ENCODE peak calls at places on chromosomes 6 and 20, in four cellular contexts. M, R, W and L are unnamed samples.
A peak's percentile ranks its signal among the peaks of the same experiment; 100 is the strongest.

GRCh38 chr6:41167173-41167963 is 4.5 kb upstream of the TREM2 start:
- DNase-seq in M (peak; percentile 63), R (peak; percentile 19), W (peak; percentile 72), L (peak; percentile 60)

GRCh38 chr20:58850693-58851174 is at the start of gene GNAS-AS1:
- DNase-seq in M (peak; percentile 96), R (peak; percentile 87), W (peak; percentile 96), L (peak; percentile 93)

GRCh38 chr6:168201383-168201782 is 118.2 kb downstream of the DACT2 start:
- DNase-seq in M (peak; percentile 70), R (no peak), W (no peak), L (peak; percentile 69)

GRCh38 chr6:2157441-2158127 is 87.8 kb downstream of the GMDS start:
- DNase-seq in M (no peak), R (peak; percentile 83), W (no peak), L (no peak)

GRCh38 chr6:135179920-135180457 is 1.1 kb upstream of the MYB start:
- DNase-seq in M (no peak), R (peak; percentile 46), W (no peak), L (no peak)

GRCh38 chr20:47038581-47039560 is 144.2 kb downstream of the EYA2 start:
- DNase-seq in M (no peak), R (no peak), W (no peak), L (no peak)

GRCh38 chr6:116651916-116652315 is 16.6 kb downstream of the ZUP1 start:
- DNase-seq in M (no peak), R (no peak), W (no peak), L (no peak)

GRCh38 chr6:110233769-110234374 is 53.6 kb downstream of the CDC40 start:
- DNase-seq in M (no peak), R (peak; percentile 35), W (no peak), L (no peak)

GRCh38 chr6:104952911-104953409 is 3.9 kb upstream of the LIN28B start:
- DNase-seq in M (peak; percentile 95), R (no peak), W (peak; percentile 77), L (peak; percentile 77)

GRCh38 chr6:155186052-155186658 is 77.7 kb upstream of the CLDN20 start:
- DNase-seq in M (peak; percentile 26), R (peak; percentile 23), W (no peak), L (peak; percentile 41)

GRCh38 chr6:159042003-159042823 is 2.6 kb downstream of the TAGAP start:
- DNase-seq in M (peak; percentile 94), R (peak; percentile 47), W (peak; percentile 73), L (peak; percentile 89)

GRCh38 chr20:25011831-25012241 is 19.3 kb upstream of the APMAP start:
- DNase-seq in M (no peak), R (no peak), W (no peak), L (no peak)

GRCh38 chr6:4559281-4559875 is 216.8 kb upstream of the CDYL start:
- DNase-seq in M (no peak), R (no peak), W (no peak), L (no peak)

GRCh38 chr20:20497242-20497985 is 129.5 kb downstream of the INSM1 start:
- DNase-seq in M (no peak), R (no peak), W (no peak), L (no peak)

GRCh38 chr6:148874698-148875293 is 128.0 kb downstream of the UST start:
- DNase-seq in M (peak; percentile 76), R (no peak), W (no peak), L (no peak)

GRCh38 chr20:3606021-3606420 is 57.2 kb downstream of the GFRA4 start:
- DNase-seq in M (no peak), R (peak; percentile 63), W (no peak), L (no peak)

GRCh38 chr6:146990821-146991798 is 213.1 kb upstream of the STXBP5 start:
- DNase-seq in M (no peak), R (peak; percentile 82), W (no peak), L (no peak)

GRCh38 chr6:145323652-145324051 is 411.7 kb downstream of the EPM2A start:
- DNase-seq in M (no peak), R (no peak), W (no peak), L (no peak)

GRCh38 chr6:33812669-33813068 is 8.9 kb upstream of the MLN start:
- DNase-seq in M (peak; percentile 90), R (peak; percentile 55), W (peak; percentile 91), L (peak; percentile 89)

GRCh38 chr6:160348552-160349441 is 619 bp downstream of the SLC22A3 start:
- DNase-seq in M (peak; percentile 79), R (no peak), W (peak; percentile 77), L (peak; percentile 63)

GRCh38 chr6:162373868-162374267 is 353.7 kb downstream of the PRKN start:
- DNase-seq in M (no peak), R (no peak), W (no peak), L (no peak)

GRCh38 chr20:58829531-58829941 is 21.2 kb downstream of the GNAS-AS1 start:
- DNase-seq in M (no peak), R (peak; percentile 4), W (no peak), L (no peak)

GRCh38 chr20:24752612-24753011 is 196.5 kb upstream of the CST7 start:
- DNase-seq in M (no peak), R (no peak), W (no peak), L (no peak)

GRCh38 chr20:34579936-34580587 is 21.5 kb downstream of the MAP1LC3A start:
- DNase-seq in M (no peak), R (peak; percentile 34), W (no peak), L (no peak)

DNA sequence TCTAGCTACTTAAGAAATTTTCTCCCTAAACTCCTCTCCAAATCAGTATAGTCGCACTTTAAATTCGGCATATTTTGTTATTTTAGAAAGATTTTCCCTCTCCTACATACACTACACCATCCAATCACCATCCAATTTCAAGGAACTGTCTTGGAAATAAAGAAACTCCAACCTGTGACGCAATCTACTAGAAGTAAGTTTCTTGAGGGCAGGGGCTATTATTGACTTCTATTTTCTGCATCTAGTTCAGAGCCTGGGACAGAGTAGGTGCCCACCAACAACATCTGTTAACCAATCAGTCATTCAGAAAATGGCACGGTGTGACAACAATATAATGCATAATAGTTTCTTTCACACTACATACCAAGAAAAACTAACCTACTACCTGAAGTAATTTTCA is 3.6 kb downstream of the ATG5 start:
- DNase-seq in M (no peak), R (no peak), W (no peak), L (no peak)
- H4K5ac ChIP-seq in M (no peak overlapping the region), R (no peak overlapping the region), W (no peak overlapping the region), L (no peak overlapping the region)

GRCh38 chr20:63453029-63453523 is 19.4 kb downstream of the KCNQ2 start:
- DNase-seq in M (no peak), R (no peak), W (no peak), L (peak; percentile 71)
- H3K4me2 ChIP-seq in M (no peak overlapping the region), R (no peak overlapping the region), W (no peak overlapping the region), L (no peak overlapping the region)

GRCh38 chr6:52654592-52654991 is 16.3 kb upstream of the TMEM14A start:
- DNase-seq in M (peak; percentile 41), R (no peak), W (no peak), L (no peak)
- H4K5ac ChIP-seq in M (no peak overlapping the region), R (no peak overlapping the region), W (no peak overlapping the region), L (no peak overlapping the region)

GRCh38 chr6:142821860-142822259 is 123.1 kb downstream of the HIVEP2 start:
- DNase-seq in M (no peak), R (no peak), W (no peak), L (no peak)
- H3K4me2 ChIP-seq in M (no peak overlapping the region), R (no peak overlapping the region), W (no peak overlapping the region), L (no peak overlapping the region)

DNA sequence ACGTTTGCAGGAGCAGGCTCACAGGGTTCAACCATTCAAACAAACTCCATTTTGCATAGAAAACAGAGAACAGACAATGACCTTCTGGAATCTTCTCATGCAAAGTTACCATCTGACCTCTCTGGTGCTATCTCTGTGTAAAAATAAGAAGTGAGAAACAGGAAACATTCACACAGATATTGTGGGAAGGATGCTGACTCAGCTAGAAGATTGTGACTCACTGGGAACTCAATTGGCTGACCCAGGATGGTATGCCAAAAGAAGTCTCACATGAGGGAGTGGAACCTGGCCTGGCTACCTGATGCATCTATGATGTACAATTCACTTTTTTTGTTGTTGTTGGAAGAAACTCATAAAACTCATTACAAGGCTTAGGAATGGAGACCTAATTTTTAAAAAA is 61.1 kb upstream of the TBX18 start:
- DNase-seq in M (no peak), R (no peak), W (no peak), L (no peak)
- H4K5ac ChIP-seq in M (no peak overlapping the region), R (no peak overlapping the region), W (no peak overlapping the region), L (no peak overlapping the region)

GRCh38 chr20:11810316-11811130 is 107.2 kb upstream of the BTBD3 start:
- DNase-seq in M (no peak), R (peak; percentile 91), W (no peak), L (no peak)

GRCh38 chr20:11814276-11814675 is 103.4 kb upstream of the BTBD3 start:
- DNase-seq in M (peak; percentile 4), R (peak; percentile 91), W (no peak), L (no peak)

DNA sequence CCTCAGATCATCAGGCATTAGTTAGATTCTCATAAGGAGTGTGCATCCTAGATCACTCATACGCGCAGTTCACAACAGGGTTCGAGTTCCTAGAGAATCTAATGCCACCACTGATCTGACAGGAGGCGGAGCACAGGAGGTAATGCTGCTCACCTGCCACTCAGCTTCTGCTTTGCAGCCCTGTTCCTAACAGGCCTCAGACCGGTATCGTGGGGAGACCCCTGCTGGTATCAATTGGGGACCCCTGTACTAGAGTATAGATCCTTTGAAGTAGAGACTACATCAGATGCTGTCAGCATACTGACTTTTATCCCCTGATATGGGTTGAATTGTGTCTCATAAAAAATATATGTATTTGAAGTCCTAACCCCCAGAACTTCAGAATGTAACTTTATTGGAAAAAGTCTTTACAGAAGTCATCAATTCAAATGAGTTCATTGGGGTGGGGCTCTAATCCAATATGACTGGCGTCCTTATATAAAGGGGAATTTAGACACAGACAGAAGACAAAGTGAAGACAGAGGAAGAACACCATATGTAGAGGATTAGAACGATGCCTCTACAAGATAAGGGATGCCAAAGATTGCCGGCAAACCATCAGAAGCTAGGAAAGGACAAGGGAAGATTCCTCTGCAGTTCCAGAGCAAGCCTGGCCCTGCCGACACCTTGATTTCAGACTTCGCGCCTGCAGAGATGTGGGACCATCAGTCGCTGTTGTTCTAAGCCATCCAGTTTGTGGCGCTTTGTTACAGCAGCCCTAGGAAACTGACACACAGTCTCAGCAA is 104.4 kb upstream of the BTBD3 start:
- DNase-seq in M (no peak), R (no peak), W (no peak), L (no peak)
- H3K4me2 ChIP-seq in M (no peak overlapping the region), R (no peak overlapping the region), W (no peak overlapping the region), L (no peak overlapping the region)

GRCh38 chr6:127695108-127695507 is 118.1 kb downstream of the C6orf58 start:
- DNase-seq in M (no peak), R (no peak), W (no peak), L (no peak)

GRCh38 chr6:127690092-127690491 is 113.1 kb downstream of the C6orf58 start:
- DNase-seq in M (peak; percentile 26), R (peak; percentile 28), W (no peak), L (no peak)

GRCh38 chr6:127690588-127690987 is 113.6 kb downstream of the C6orf58 start:
- DNase-seq in M (no peak), R (no peak), W (no peak), L (no peak)

DNA sequence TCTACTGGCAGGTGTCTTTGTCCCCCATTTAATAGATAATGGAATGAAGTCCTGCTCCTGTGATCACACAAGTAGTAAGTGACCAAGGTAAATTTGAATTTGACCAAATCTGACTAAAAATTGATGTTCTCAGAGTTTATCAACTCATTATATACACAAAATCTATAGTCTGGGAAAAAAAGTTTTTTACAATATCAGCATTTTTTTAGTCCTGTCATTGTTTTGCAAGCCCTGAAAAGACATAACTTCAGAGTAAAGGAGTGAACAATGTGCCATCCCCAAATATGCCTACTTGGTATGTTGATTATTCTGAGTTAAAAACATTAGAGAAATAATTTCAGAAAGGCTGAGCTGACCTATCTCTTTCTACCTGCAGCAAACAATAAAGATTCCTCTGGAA is 114.2 kb downstream of the C6orf58 start:
- DNase-seq in M (no peak), R (no peak), W (no peak), L (no peak)
- H4K5ac ChIP-seq in M (no peak overlapping the region), R (no peak overlapping the region), W (no peak overlapping the region), L (no peak overlapping the region)